ENCODE peak calls at places on chromosome 22, in seven cellular contexts. G is SK-N-SH; M is IMR-90; E is pancreas; W is CD4-positive, alpha-beta memory T cell; V is ovary; A is heart left ventricle. B is an unnamed sample. For H3K4me1, the result is how much of the 10 kb centered on the place peaks cover.

GRCh38 chr22:29202231-29203192 is 3.2 kb upstream of the EMID1 start:
- DNase-seq in E (no peak), A (peak), V (no peak), M (peak), G (peak), W (peak), B (peak)

GRCh38 chr22:29145321-29146072 is 60.2 kb upstream of the EMID1 start:
- DNase-seq in A (no peak), G (no peak), M (no peak), V (no peak), E (peak), W (no peak), B (no peak)

GRCh38 chr22:27975381-27976013 is 56.4 kb upstream of the PITPNB start:
- DNase-seq in E (no peak), W (no peak), G (no peak), V (no peak), A (no peak), M (peak), B (no peak)

GRCh38 chr22:37675930-37676571 is 615 bp downstream of the LGALS1 start:
- DNase-seq in G (peak), V (peak), W (no peak), M (no peak), E (no peak), A (peak), B (no peak)

GRCh38 chr22:32564170-32565001 is 89.8 kb downstream of the FBXO7 start:
- DNase-seq in W (no peak), E (no peak), G (no peak), V (no peak), M (peak), A (no peak), B (no peak)

GRCh38 chr22:37533995-37534394 is 14.8 kb upstream of the CARD10 start:
- DNase-seq in G (no peak), W (no peak), V (no peak), A (no peak), E (no peak), M (peak), B (no peak)

GRCh38 chr22:38923463-38924196 is 33.8 kb upstream of the APOBEC3A start:
- DNase-seq in E (no peak), G (peak), A (peak), W (no peak), V (peak), M (peak), B (no peak)

GRCh38 chr22:10961043-10961860 is 4566.7 kb upstream of the OR11H1 start:
- DNase-seq in E (peak), V (peak), A (peak), M (no peak), G (peak), W (no peak), B (no peak)

GRCh38 chr22:20520093-20520511 is 12.7 kb downstream of the MED15 start:
- DNase-seq in W (no peak), A (no peak), M (peak), E (no peak), G (no peak), V (no peak), B (no peak)

GRCh38 chr22:24099661-24100060 is 81.6 kb upstream of the SUSD2 start:
- DNase-seq in V (no peak), E (no peak), W (no peak), M (no peak), G (no peak), A (peak), B (no peak)

GRCh38 chr22:48700180-48700565 is 1127.5 kb downstream of the BRD1 start:
- DNase-seq in W (no peak), V (no peak), E (no peak), G (no peak), M (no peak), A (no peak), B (no peak)

GRCh38 chr22:37070334-37070733 is 18.8 kb downstream of the KCTD17 start:
- DNase-seq in M (no peak), E (no peak), V (no peak), W (no peak), G (no peak), A (no peak), B (no peak)

GRCh38 chr22:40728731-40729189 is 49.5 kb downstream of the MCHR1 start:
- DNase-seq in M (no peak), V (no peak), W (peak), E (peak), A (no peak), G (no peak), B (no peak)

GRCh38 chr22:44580756-44581435 is 82.9 kb upstream of the RTL6 start:
- DNase-seq in G (no peak), A (peak), M (no peak), V (peak), W (no peak), E (peak), B (no peak)

GRCh38 chr22:32801436-32802290 is at the start of gene TIMP3:
- DNase-seq in V (peak), E (peak), M (peak), G (peak), W (no peak), A (peak), B (no peak)

GRCh38 chr22:35552186-35552842 is 11.7 kb downstream of the RASD2 start:
- DNase-seq in M (no peak), V (peak), E (peak), G (peak), W (peak), A (no peak), B (no peak)

GRCh38 chr22:35900483-35901168 is 128.0 kb downstream of the RBFOX2 start:
- DNase-seq in W (peak), E (no peak), V (no peak), A (no peak), M (peak), G (no peak), B (no peak)

GRCh38 chr22:36546092-36546804 is 17.3 kb upstream of the EIF3D start:
- DNase-seq in G (peak), A (peak), W (no peak), M (peak), V (no peak), E (no peak), B (peak)

GRCh38 chr22:29053048-29053702 is 8.5 kb downstream of the C22orf31 start:
- DNase-seq in W (no peak), G (no peak), A (no peak), V (no peak), E (no peak), M (no peak), B (no peak)

GRCh38 chr22:25563757-25564319 is 637 bp upstream of the GRK3 start:
- DNase-seq in M (peak), V (no peak), W (no peak), A (peak), G (no peak), E (no peak), B (no peak)
- H3K27ac ChIP-seq in M (no peak), V (peak), W (no peak), A (peak), G (peak), E (peak), B (no peak)

GRCh38 chr22:46578251-46578823 is 40.9 kb upstream of the CELSR1 start:
- DNase-seq in A (peak), V (no peak), W (no peak), E (peak), G (no peak), M (no peak), B (no peak)

GRCh38 chr22:46576556-46577351 is 39.3 kb upstream of the CELSR1 start:
- DNase-seq in G (peak), W (peak), M (peak), A (peak), E (peak), V (peak), B (no peak)

GRCh38 chr22:46575915-46576555 is 38.6 kb upstream of the CELSR1 start:
- DNase-seq in M (no peak), G (no peak), A (peak), W (no peak), E (peak), V (no peak), B (no peak)

GRCh38 chr22:46578824-46579561 is 41.2 kb upstream of the GRAMD4 start:
- DNase-seq in A (peak), M (peak), G (peak), E (peak), W (no peak), V (no peak), B (no peak)

GRCh38 chr22:46577361-46578249 is 40.2 kb upstream of the CELSR1 start:
- DNase-seq in W (peak), G (peak), V (peak), A (peak), E (peak), M (no peak), B (no peak)
- H3K4me1 ChIP-seq in W (under half), G (under half), V (under half), A (half or more), E (half or more), M (under half), B (under half)

DNA sequence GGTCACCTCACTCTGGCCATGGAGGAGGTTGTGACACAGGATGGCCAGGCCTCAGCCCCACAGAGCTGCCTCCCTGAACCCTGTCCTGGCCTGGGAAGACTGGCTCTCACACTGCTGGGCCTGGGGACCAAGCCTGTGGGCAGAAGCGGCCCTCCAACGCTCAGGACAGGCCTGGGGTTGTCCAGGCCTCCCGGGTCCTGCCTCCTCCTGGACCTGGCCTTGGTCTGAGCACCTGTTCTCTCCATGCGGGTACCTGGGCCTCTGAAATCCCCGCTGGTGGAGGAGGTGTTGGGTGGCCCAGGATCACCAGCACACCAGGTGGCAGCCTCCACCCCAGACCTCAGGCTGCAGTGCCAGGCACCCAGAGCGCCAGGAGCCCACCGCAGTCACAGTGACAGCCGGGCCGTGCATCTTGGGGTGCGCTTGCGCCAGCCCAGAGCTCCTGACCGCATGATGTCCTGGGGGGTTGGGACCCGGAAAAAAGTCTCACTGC is 16.1 kb upstream of the PIM3 start:
- DNase-seq in M (no peak), W (no peak), V (no peak), E (no peak), G (no peak), A (no peak), B (no peak)
- H3K4me3 ChIP-seq in M (no peak), W (no peak), V (no peak), E (no peak), G (no peak), A (no peak), B (no peak)

GRCh38 chr22:31250740-31251330 is 38.7 kb downstream of the LIMK2 start:
- DNase-seq in W (no peak), G (no peak), E (no peak), A (no peak), V (no peak), M (no peak), B (no peak)
- H3K27ac ChIP-seq in W (no peak), G (no peak), E (peak), A (peak), V (no peak), M (no peak), B (no peak)

GRCh38 chr22:43253839-43254238 is 66.9 kb upstream of the TTLL12 start:
- DNase-seq in W (no peak), M (no peak), V (no peak), E (no peak), A (no peak), G (no peak), B (no peak)

GRCh38 chr22:43249789-43250188 is 62.9 kb upstream of the TTLL12 start:
- DNase-seq in A (no peak), M (no peak), G (no peak), W (no peak), V (no peak), E (no peak), B (no peak)

GRCh38 chr22:43255299-43255698 is 68.4 kb upstream of the TTLL12 start:
- DNase-seq in V (no peak), E (no peak), W (no peak), M (no peak), G (no peak), A (no peak), B (no peak)

GRCh38 chr22:43256569-43257360 is 69.8 kb upstream of the TTLL12 start:
- DNase-seq in V (no peak), E (no peak), M (no peak), A (no peak), W (no peak), G (peak), B (no peak)

GRCh38 chr22:43252319-43252718 is 65.4 kb upstream of the TTLL12 start:
- DNase-seq in E (no peak), V (no peak), M (no peak), A (no peak), W (no peak), G (no peak), B (no peak)
- H3K4me1 ChIP-seq in E (under half), V (under half), M (under half), A (under half), W (under half), G (under half), B (under half)

GRCh38 chr22:19175026-19175601 is 3.4 kb downstream of the SLC25A1 start:
- DNase-seq in V (no peak), G (no peak), E (peak), A (no peak), W (no peak), M (no peak), B (no peak)

GRCh38 chr22:19174106-19175025 is 4.2 kb downstream of the SLC25A1 start:
- DNase-seq in E (peak), V (no peak), A (peak), G (no peak), W (no peak), M (peak), B (no peak)

GRCh38 chr22:19169947-19170318 is 8.6 kb downstream of the SLC25A1 start:
- DNase-seq in E (no peak), V (peak), A (no peak), W (no peak), G (no peak), M (no peak), B (no peak)

GRCh38 chr22:19173047-19174035 is 5.2 kb downstream of the SLC25A1 start:
- DNase-seq in M (no peak), G (no peak), A (no peak), W (no peak), E (peak), V (no peak), B (no peak)

GRCh38 chr22:19172213-19173046 is 6.1 kb downstream of the SLC25A1 start:
- DNase-seq in A (no peak), E (no peak), V (no peak), M (no peak), W (no peak), G (no peak), B (no peak)
- H3K4me3 ChIP-seq in A (peak), E (peak), V (peak), M (peak), W (peak), G (peak), B (peak)

DNA sequence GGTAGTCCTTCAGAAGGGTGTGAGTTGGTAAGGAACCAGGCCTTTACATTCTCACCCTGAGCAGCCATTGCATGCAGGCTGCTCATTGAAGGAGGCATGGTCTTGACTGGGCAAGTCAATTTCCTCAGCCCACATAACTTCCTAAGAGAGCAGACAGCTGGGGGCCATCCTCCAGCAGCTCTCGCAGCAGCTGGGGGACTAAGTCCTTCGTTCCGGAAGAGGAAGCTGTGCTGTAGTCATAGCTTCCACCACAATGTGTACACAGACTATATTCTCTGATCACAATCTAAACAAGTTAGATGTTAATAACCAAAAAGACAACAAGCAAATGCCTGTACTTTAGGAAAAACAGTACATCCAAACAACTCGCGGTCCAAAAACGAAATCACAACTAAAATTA is 30.1 kb upstream of the MPPED1 start:
- DNase-seq in M (peak), G (no peak), A (no peak), V (no peak), E (no peak), W (peak), B (no peak)
- H3K27ac ChIP-seq in M (no peak), G (no peak), A (no peak), V (no peak), E (no peak), W (no peak), B (no peak)

B was measured in iPS DF 6.9.